ENCODE peak calls at places on chromosomes 16 and 17, in four cellular contexts. V, Q, G and J are unnamed samples.

GRCh38 chr16:29816694-29817441 is 916 bp downstream of the PAGR1 start:
- DNase-seq in G (peak), V (peak), Q (no peak), J (peak)

GRCh38 chr17:57518587-57519118 is 226.4 kb downstream of the CCDC182 start:
- DNase-seq in G (no peak), Q (no peak), V (no peak), J (peak)

GRCh38 chr16:79928142-79928735 is 327.7 kb upstream of the MAF start:
- DNase-seq in G (no peak), Q (no peak), V (no peak), J (no peak)

GRCh38 chr17:12180644-12181261 is 160.1 kb downstream of the MAP2K4 start:
- DNase-seq in Q (peak), G (peak), V (no peak), J (peak)

GRCh38 chr17:68460715-68461114 is 3.4 kb upstream of the WIPI1 start:
- DNase-seq in G (no peak), V (no peak), Q (no peak), J (no peak)

GRCh38 chr16:1167276-1168107 is 14.6 kb downstream of the CACNA1H start:
- DNase-seq in Q (no peak), G (no peak), V (no peak), J (no peak)

GRCh38 chr16:71276589-71277334 is 12.4 kb downstream of the CMTR2 start:
- DNase-seq in V (no peak), G (no peak), Q (no peak), J (no peak)

GRCh38 chr17:4130715-4131114 is 12.1 kb downstream of the ZZEF1 start:
- DNase-seq in Q (no peak), G (no peak), V (no peak), J (no peak)

GRCh38 chr16:81486555-81487061 is 42.0 kb downstream of the CMIP start:
- DNase-seq in Q (no peak), G (no peak), V (no peak), J (no peak)

GRCh38 chr16:83651871-83652270 is 155.9 kb upstream of the HSBP1 start:
- DNase-seq in G (no peak), Q (no peak), V (no peak), J (no peak)

GRCh38 chr17:15361151-15361550 is 19.8 kb upstream of the TEKT3 start:
- DNase-seq in V (no peak), G (no peak), Q (no peak), J (no peak)

GRCh38 chr16:81575307-81575706 is 130.7 kb downstream of the CMIP start:
- DNase-seq in Q (no peak), G (peak), V (no peak), J (no peak)

GRCh38 chr17:32279933-32280716 is 14.5 kb downstream of the RHBDL3 start:
- DNase-seq in Q (no peak), V (no peak), G (no peak), J (no peak)

GRCh38 chr16:56637814-56638750 is at the start of gene MT1A:
- DNase-seq in G (peak), Q (no peak), V (no peak), J (peak)

GRCh38 chr16:88303890-88304819 is 78.6 kb upstream of the ZNF469 start:
- DNase-seq in G (peak), Q (no peak), V (no peak), J (no peak)

GRCh38 chr17:66673668-66674276 is 161.1 kb upstream of the CACNG5 start:
- DNase-seq in V (no peak), G (peak), Q (no peak), J (peak)

GRCh38 chr17:82029391-82029790 is 2.1 kb upstream of the RAC3 start:
- DNase-seq in G (no peak), Q (no peak), V (no peak), J (no peak)

GRCh38 chr17:17500999-17501605 is 4.9 kb upstream of the RASD1 start:
- DNase-seq in Q (no peak), G (no peak), V (no peak), J (no peak)

GRCh38 chr16:26830716-26831115 is 236.0 kb upstream of the C16orf82 start:
- DNase-seq in G (no peak), Q (no peak), V (no peak), J (no peak)
- TF ChIP-seq TAF1 in G (no peak), Q (no peak), V (no peak), J (no peak)

DNA sequence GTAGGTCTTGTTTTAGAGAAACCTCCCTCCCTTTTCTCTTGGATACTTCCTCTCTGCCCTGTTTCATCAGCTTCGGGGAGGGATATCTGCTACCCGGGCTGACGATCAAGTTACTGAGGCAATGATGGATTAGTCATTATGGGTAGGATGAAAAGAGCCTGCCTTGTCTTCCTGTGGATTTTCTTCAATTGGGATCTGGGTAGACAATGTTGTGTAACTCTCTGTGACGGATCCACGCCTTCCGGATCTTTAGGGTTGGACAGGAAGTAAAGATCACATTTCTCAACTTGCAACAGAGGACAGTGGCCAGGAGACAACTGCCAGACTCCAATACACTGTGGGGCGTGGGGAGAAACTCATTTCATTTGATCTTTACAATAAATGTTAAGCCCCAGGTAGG is 11.3 kb upstream of the CHST6 start:
- DNase-seq in Q (no peak), G (peak), V (no peak), J (no peak)
- TF ChIP-seq POLR2AphosphoS5 in Q (no peak), G (no peak), V (no peak), J (no peak)

GRCh38 chr17:75343007-75343406 is 53.8 kb upstream of the SLC25A19 start:
- DNase-seq in Q (no peak), V (no peak), G (no peak), J (no peak)
- TF ChIP-seq TAF1 in Q (no peak), V (no peak), G (no peak), J (no peak)

GRCh38 chr16:55501549-55502322 is 7.1 kb upstream of the LPCAT2 start:
- DNase-seq in V (no peak), G (no peak), Q (no peak), J (peak)

GRCh38 chr16:55499951-55500350 is 8.9 kb upstream of the LPCAT2 start:
- DNase-seq in V (no peak), Q (no peak), G (no peak), J (no peak)

GRCh38 chr16:55505333-55506015 is 3.4 kb upstream of the LPCAT2 start:
- DNase-seq in G (no peak), V (no peak), Q (no peak), J (no peak)

GRCh38 chr16:55503726-55504553 is 4.9 kb upstream of the LPCAT2 start:
- DNase-seq in Q (no peak), V (no peak), G (no peak), J (no peak)

DNA sequence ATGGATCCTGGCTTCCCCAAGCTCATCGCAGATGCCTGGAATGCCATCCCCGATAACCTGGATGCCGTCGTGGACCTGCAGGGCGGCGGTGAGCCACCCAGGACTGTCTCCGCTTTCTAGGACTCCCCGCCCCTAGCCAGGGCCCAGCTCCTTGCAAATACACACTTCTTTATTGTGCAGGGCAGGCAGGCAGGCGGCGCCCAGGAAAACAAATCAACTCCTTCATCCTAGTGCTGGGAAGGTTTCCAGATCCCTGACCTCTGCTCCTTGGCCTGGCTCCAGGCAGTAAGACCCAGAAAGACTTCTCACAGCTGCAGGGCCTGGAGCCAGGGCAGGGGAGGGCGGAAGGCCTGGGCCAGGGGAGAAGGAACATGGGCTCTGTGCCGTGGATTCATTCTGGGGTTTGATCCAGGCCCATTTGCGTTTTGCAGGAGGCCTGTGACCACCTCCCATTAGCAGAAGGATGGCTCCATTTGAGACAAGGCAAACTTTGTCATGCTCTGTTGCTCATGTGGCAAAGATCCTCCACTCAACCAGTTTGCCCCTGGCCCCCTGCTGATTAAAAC is 6.0 kb upstream of the LPCAT2 start:
- DNase-seq in G (peak), V (no peak), Q (no peak), J (peak)
- TF ChIP-seq POLR2AphosphoS5 in G (no peak), V (no peak), Q (no peak), J (peak)

GRCh38 chr17:74343121-74343520 is 17.1 kb downstream of the KIF19 start:
- DNase-seq in G (no peak), V (no peak), Q (no peak), J (no peak)

GRCh38 chr17:74339537-74340195 is 13.6 kb downstream of the KIF19 start:
- DNase-seq in V (no peak), Q (no peak), G (no peak), J (no peak)

GRCh38 chr17:74343526-74344284 is 17.7 kb downstream of the KIF19 start:
- DNase-seq in V (no peak), G (no peak), Q (no peak), J (no peak)

GRCh38 chr17:74337834-74338500 is 11.9 kb downstream of the KIF19 start:
- DNase-seq in G (no peak), V (no peak), Q (no peak), J (peak)

GRCh38 chr17:74340470-74341023 is 14.5 kb downstream of the KIF19 start:
- DNase-seq in G (peak), Q (no peak), V (no peak), J (peak)
- TF ChIP-seq TAF1 in G (no peak), Q (no peak), V (no peak), J (no peak)